ENCODE peak calls at places on chromosomes 11 and 22, in six cellular contexts. G, U, H, D, F and L are unnamed samples.

GRCh38 chr11:45145421-45146071 is 893 bp upstream of the PRDM11 start:
- DNase-seq in U (no peak), G (peak; percentile 61), H (no peak), F (peak; percentile 31), D (peak; percentile 57), L (peak; percentile 59)

GRCh38 chr11:102438311-102439062 is 14.1 kb downstream of the TMEM123 start:
- DNase-seq in G (no peak), F (peak; percentile 53), U (no peak), H (no peak), D (no peak), L (no peak)

GRCh38 chr11:65982824-65983588 is 19.0 kb downstream of the EIF1AD start:
- DNase-seq in D (no peak), H (no peak), U (no peak), G (no peak), F (no peak), L (no peak)

GRCh38 chr11:60018058-60018457 is 1.1 kb downstream of the OOSP4B start:
- DNase-seq in G (no peak), F (no peak), H (no peak), U (no peak), D (no peak), L (no peak)

GRCh38 chr11:121466063-121466794 is 13.5 kb upstream of the SORL1-AS1 start:
- DNase-seq in D (peak; percentile 97), G (peak; percentile 88), U (peak; percentile 45), F (peak; percentile 92), H (peak; percentile 93), L (no peak)

GRCh38 chr11:4821021-4821420 is at the start of gene OR51F2:
- DNase-seq in H (no peak), D (no peak), F (no peak), G (no peak), U (no peak), L (no peak)

GRCh38 chr22:37559901-37560681 is at the start of gene CDC42EP1:
- DNase-seq in F (peak; percentile 74), D (peak; percentile 79), H (no peak), G (no peak), U (no peak), L (peak; percentile 51)

GRCh38 chr11:40321537-40321936 is 1137.9 kb downstream of the LRRC4C start:
- DNase-seq in H (no peak), D (no peak), F (no peak), G (no peak), U (no peak), L (no peak)

GRCh38 chr11:73872746-73873412 is 3.8 kb downstream of the COA4 start:
- DNase-seq in F (no peak), U (no peak), H (no peak), G (no peak), D (no peak), L (no peak)

GRCh38 chr11:29306527-29306926 is 710.3 kb downstream of the KCNA4 start:
- DNase-seq in F (no peak), G (no peak), U (no peak), D (no peak), H (no peak), L (no peak)

GRCh38 chr11:109308551-109308950 is 113.4 kb upstream of the C11orf87 start:
- DNase-seq in H (no peak), F (no peak), D (no peak), G (no peak), U (no peak), L (no peak)

GRCh38 chr22:37731804-37732471 is 35.1 kb downstream of the TRIOBP start:
- DNase-seq in G (no peak), H (no peak), D (peak; percentile 86), U (peak; percentile 31), F (peak; percentile 65), L (no peak)

GRCh38 chr11:94650756-94651155 is 83.6 kb downstream of the PIWIL4 start:
- DNase-seq in D (no peak), U (no peak), F (no peak), H (no peak), G (no peak), L (no peak)

GRCh38 chr11:9065614-9066431 is 25.6 kb downstream of the SCUBE2 start:
- DNase-seq in U (no peak), H (no peak), G (no peak), D (no peak), F (no peak), L (no peak)

GRCh38 chr22:29673361-29673760 is 46.4 kb upstream of the CABP7 start:
- DNase-seq in F (no peak), D (no peak), U (no peak), H (no peak), G (no peak), L (no peak)

GRCh38 chr11:109320595-109320994 is 101.4 kb upstream of the C11orf87 start:
- DNase-seq in H (peak; percentile 57), D (no peak), F (no peak), U (no peak), G (no peak), L (no peak)

GRCh38 chr11:22472306-22472705 is 134.1 kb downstream of the SLC17A6 start:
- DNase-seq in G (no peak), U (no peak), D (no peak), H (no peak), F (no peak), L (no peak)

GRCh38 chr11:125679397-125679796 is 1.2 kb downstream of the ACRV1 start:
- DNase-seq in H (peak; percentile 3), G (no peak), F (no peak), U (peak; percentile 7), D (no peak), L (no peak)

GRCh38 chr11:64294665-64295289 is 3.7 kb downstream of the KCNK4 start:
- DNase-seq in U (no peak), G (no peak), D (no peak), H (no peak), F (no peak), L (no peak)

GRCh38 chr22:36331306-36331911 is 56.4 kb downstream of the MYH9 start:
- DNase-seq in F (peak; percentile 79), H (peak; percentile 82), D (peak; percentile 72), G (peak; percentile 79), U (peak; percentile 91), L (peak; percentile 95)

GRCh38 chr11:89633125-89633695 is 76.9 kb upstream of the TRIM77 start:
- DNase-seq in U (no peak), D (no peak), F (no peak), H (no peak), G (no peak), L (no peak)

GRCh38 chr22:39900306-39901227 is at the start of gene GRAP2:
- DNase-seq in H (no peak), D (peak; percentile 66), G (no peak), U (peak; percentile 30), F (no peak), L (no peak)

GRCh38 chr11:79363261-79363660 is 77.6 kb downstream of the TENM4 start:
- DNase-seq in U (no peak), F (no peak), G (no peak), D (no peak), H (no peak), L (no peak)
- H3K36me3 ChIP-seq in U (no peaks in the 10 kb centered on the region), F (no peaks in the 10 kb centered on the region), G (no peaks in the 10 kb centered on the region), D (no peaks in the 10 kb centered on the region), H (no peaks in the 10 kb centered on the region), L (no peaks in the 10 kb centered on the region)

DNA sequence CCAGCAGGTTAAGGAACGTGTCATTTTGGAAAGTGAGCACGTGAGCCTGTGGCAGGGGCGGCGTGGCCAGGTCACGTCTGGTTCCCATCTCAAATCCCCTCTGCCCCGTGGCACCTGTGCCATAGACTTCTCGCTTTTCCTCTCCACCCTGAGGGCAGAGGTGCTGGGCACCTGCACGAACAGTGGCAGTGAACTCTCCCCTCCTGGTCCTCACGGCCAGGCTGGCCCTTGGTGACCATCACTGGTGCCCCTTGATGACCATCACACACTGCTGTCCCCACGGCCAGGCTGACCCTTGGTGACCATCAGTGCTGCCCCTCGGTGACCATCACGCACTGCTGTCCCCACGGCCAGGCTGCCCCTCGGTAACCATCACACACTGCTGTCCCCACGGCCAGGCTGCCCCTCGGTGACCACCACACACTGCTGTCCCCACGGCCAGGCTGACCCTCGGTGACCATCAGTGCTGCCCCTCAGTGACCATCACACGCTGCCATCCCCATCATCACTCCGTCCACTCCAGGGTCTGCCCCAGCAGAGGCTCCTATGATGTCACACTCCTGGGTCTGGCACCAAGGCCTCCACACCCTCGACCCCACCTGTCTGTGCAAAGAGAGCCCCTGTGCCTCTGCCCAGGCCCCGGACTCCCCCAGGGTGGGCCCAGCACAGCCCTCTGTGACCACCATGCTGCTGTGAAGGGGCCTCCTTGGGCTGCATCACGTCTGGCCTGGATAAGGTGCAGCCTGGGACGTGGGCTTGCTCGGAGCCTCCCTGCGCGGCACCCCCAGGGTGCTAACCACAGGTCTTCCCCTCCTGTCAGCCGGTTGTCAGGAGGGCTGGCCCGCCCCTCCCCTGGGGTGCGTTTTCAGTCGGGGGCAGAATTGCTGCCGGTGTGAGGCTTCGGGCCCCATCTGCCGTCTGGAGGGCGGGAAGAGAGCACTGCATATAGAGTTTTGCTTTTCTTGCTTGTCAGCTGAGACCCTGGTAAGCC is 738.6 kb downstream of the BRD1 start:
- DNase-seq in U (no peak), H (no peak), D (no peak), F (no peak), G (no peak), L (no peak)
- H3K9me3 ChIP-seq in U (no peaks in the 10 kb centered on the region), H (no peaks in the 10 kb centered on the region), D (no peaks in the 10 kb centered on the region), F (no peaks in the 10 kb centered on the region), G (no peaks in the 10 kb centered on the region), L (peaks cover 6% of the 10 kb centered on the region)

DNA sequence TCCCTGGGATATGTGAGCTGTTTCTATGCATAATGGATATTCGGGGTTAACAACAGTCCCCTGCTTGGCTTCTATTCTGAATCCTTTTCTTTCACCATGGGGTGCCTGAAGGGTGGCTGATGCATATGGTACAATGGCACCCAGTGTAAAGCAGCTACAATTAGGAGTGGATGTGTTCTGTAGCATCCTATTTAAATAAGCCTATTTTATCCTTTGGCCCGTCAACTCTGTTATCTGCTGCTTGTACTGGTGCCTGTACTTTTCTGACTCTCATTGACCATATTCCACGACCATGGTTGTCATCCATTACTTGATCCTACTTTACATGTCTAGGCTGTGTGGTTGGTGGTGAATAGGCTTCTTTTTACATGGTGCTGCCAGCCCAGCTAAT is 1.3 kb downstream of the TUG1 start:
- DNase-seq in F (no peak), D (no peak), G (no peak), U (no peak), H (no peak), L (no peak)
- H3K36me3 ChIP-seq in F (peaks cover 42% of the 10 kb centered on the region), D (peaks cover 16% of the 10 kb centered on the region), G (peaks cover 33% of the 10 kb centered on the region), U (peaks cover 70% of the 10 kb centered on the region), H (peaks cover 16% of the 10 kb centered on the region), L (peaks cover 90% of the 10 kb centered on the region)

GRCh38 chr11:37451903-37452302 is 853.9 kb upstream of the RAG2 start:
- DNase-seq in H (no peak), U (no peak), G (no peak), D (peak; percentile 57), F (no peak), L (no peak)
- H3K9me3 ChIP-seq in H (peaks cover 5% of the 10 kb centered on the region), U (no peaks in the 10 kb centered on the region), G (no peaks in the 10 kb centered on the region), D (no peaks in the 10 kb centered on the region), F (no peaks in the 10 kb centered on the region), L (no peaks in the 10 kb centered on the region)

GRCh38 chr22:45552017-45552411 is 49.3 kb downstream of the FBLN1 start:
- DNase-seq in D (no peak), F (no peak), U (no peak), H (no peak), G (no peak), L (peak; percentile 42)
- H3K36me3 ChIP-seq in D (no peaks in the 10 kb centered on the region), F (peaks cover 4% of the 10 kb centered on the region), U (no peaks in the 10 kb centered on the region), H (no peaks in the 10 kb centered on the region), G (no peaks in the 10 kb centered on the region), L (peaks cover 27% of the 10 kb centered on the region)

DNA sequence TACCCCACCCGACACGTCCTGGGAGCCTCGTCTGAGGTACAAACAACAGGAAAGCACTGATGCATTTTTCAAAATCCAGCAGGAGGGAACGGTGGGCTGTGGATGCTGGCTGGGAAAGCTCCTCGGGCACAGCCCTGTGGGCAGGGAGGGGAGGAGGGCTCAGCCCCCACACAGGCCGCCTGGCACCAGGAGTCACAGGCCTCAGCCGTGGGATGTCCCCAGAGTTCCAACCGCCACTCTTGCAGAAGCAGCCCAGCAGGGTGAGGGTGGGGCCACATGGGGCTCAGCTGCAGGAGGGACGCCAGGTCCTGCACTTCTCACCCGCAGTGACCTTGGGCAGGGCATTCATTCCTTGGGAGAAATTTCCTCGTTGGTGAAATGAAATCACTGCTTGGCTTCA is 274.6 kb downstream of the BRD1 start:
- DNase-seq in D (no peak), F (no peak), U (no peak), G (no peak), H (no peak), L (no peak)
- H3K9me3 ChIP-seq in D (no peaks in the 10 kb centered on the region), F (peaks cover 23% of the 10 kb centered on the region), U (no peaks in the 10 kb centered on the region), G (no peaks in the 10 kb centered on the region), H (no peaks in the 10 kb centered on the region), L (peaks cover 19% of the 10 kb centered on the region)